ENCODE peak calls at places on chromosome 16, in seven cellular contexts. G, V, O, Y, X, E and Q are unnamed samples.

GRCh38 chr16:78703951-78704350 is 604.5 kb downstream of the WWOX start:
- DNase-seq in G (no peak), V (no peak), O (no peak), Y (no peak), X (no peak), E (no peak), Q (no peak)

GRCh38 chr16:2226245-2226793 is 2.9 kb downstream of the E4F1 start:
- DNase-seq in G (no peak), V (no peak), O (no peak), Y (no peak), X (no peak), E (no peak), Q (no peak)

GRCh38 chr16:23013484-23013883 is 135.8 kb downstream of the USP31 start:
- DNase-seq in G (no peak), V (no peak), O (no peak), Y (no peak), X (no peak), E (no peak), Q (no peak)

GRCh38 chr16:70563571-70563970 is 40.0 kb downstream of the SF3B3 start:
- DNase-seq in G (no peak), V (no peak), O (no peak), Y (no peak), X (no peak), E (no peak), Q (no peak)

GRCh38 chr16:2236362-2237075 is at the start of gene DNASE1L2:
- DNase-seq in G (no peak), V (peak; percentile 47), O (no peak), Y (no peak), X (no peak), E (no peak), Q (no peak)

GRCh38 chr16:55021595-55022475 is 91.2 kb downstream of the IRX5 start:
- DNase-seq in G (peak; percentile 5), V (peak; percentile 33), O (peak; percentile 74), Y (no peak), X (no peak), E (no peak), Q (no peak)

GRCh38 chr16:4353675-4354074 is 2.6 kb upstream of the PAM16 start:
- DNase-seq in G (no peak), V (no peak), O (no peak), Y (no peak), X (no peak), E (peak; percentile 5), Q (no peak)

GRCh38 chr16:52389045-52389444 is 157.9 kb downstream of the TOX3 start:
- DNase-seq in G (no peak), V (no peak), O (no peak), Y (no peak), X (no peak), E (no peak), Q (no peak)

GRCh38 chr16:31474173-31474714 is 2.3 kb downstream of the TGFB1I1 start:
- DNase-seq in G (no peak), V (peak; percentile 24), O (peak; percentile 90), Y (no peak), X (no peak), E (no peak), Q (no peak)

GRCh38 chr16:66247516-66248089 is 118.9 kb upstream of the CDH5 start:
- DNase-seq in G (no peak), V (no peak), O (peak; percentile 38), Y (no peak), X (no peak), E (no peak), Q (no peak)

GRCh38 chr16:10646228-10646580 is 48.5 kb downstream of the TEKT5 start:
- DNase-seq in G (no peak), V (no peak), O (no peak), Y (no peak), X (no peak), E (no peak), Q (no peak)

GRCh38 chr16:69567031-69567680 is 1.4 kb downstream of the NFAT5 start:
- DNase-seq in G (peak; percentile 49), V (no peak), O (peak; percentile 67), Y (peak; percentile 2), X (peak; percentile 9), E (no peak), Q (peak; percentile 45)

GRCh38 chr16:57800213-57801097 is 1.8 kb downstream of the KIFC3 start:
- DNase-seq in G (no peak), V (no peak), O (no peak), Y (no peak), X (no peak), E (no peak), Q (no peak)

GRCh38 chr16:66369055-66369592 is 2.6 kb downstream of the CDH5 start:
- DNase-seq in G (peak; percentile 10), V (no peak), O (no peak), Y (no peak), X (no peak), E (no peak), Q (no peak)

GRCh38 chr16:30609002-30609927 is 924 bp downstream of the ZNF689 start:
- DNase-seq in G (peak; percentile 52), V (peak; percentile 60), O (peak; percentile 44), Y (no peak), X (peak; percentile 37), E (peak; percentile 46), Q (peak; percentile 64)

GRCh38 chr16:56389554-56389953 is 35.8 kb downstream of the AMFR start:
- DNase-seq in G (no peak), V (no peak), O (peak; percentile 98), Y (no peak), X (no peak), E (no peak), Q (no peak)

GRCh38 chr16:46883353-46883689 is 841 bp upstream of the GPT2 start:
- DNase-seq in G (no peak), V (peak; percentile 44), O (no peak), Y (no peak), X (no peak), E (no peak), Q (no peak)

GRCh38 chr16:1290032-1290431 is 19.4 kb upstream of the UBE2I start:
- DNase-seq in G (no peak), V (no peak), O (no peak), Y (no peak), X (no peak), E (no peak), Q (no peak)

GRCh38 chr16:325375-326155 is 27.0 kb downstream of the AXIN1 start:
- DNase-seq in G (no peak), V (no peak), O (no peak), Y (no peak), X (no peak), E (no peak), Q (no peak)

GRCh38 chr16:10181196-10182162 is 749 bp downstream of the GRIN2A start:
- DNase-seq in G (peak; percentile 49), V (peak; percentile 27), O (peak; percentile 67), Y (no peak), X (peak; percentile 61), E (peak; percentile 21), Q (peak; percentile 88)

GRCh38 chr16:83725313-83725712 is 82.5 kb upstream of the HSBP1 start:
- DNase-seq in G (no peak), V (no peak), O (no peak), Y (no peak), X (no peak), E (no peak), Q (no peak)

GRCh38 chr16:76490240-76490639 is 213.0 kb downstream of the CNTNAP4 start:
- DNase-seq in G (no peak), V (no peak), O (no peak), Y (no peak), X (no peak), E (no peak), Q (no peak)

GRCh38 chr16:28924399-28924761 is 658 bp downstream of the RABEP2 start:
- DNase-seq in G (no peak), V (no peak), O (no peak), Y (no peak), X (no peak), E (no peak), Q (no peak)
- TF ChIP-seq CTCF in G (no peak), V (peak; percentile 17), O (no peak), Y (no peak), X (peak; percentile 35), E (no peak), Q (no peak)

GRCh38 chr16:88023786-88024185 is 72.6 kb downstream of the BANP start:
- DNase-seq in G (no peak), V (no peak), O (no peak), Y (no peak), X (no peak), E (no peak), Q (no peak)

GRCh38 chr16:88020513-88020885 is 69.3 kb downstream of the BANP start:
- DNase-seq in G (no peak), V (no peak), O (no peak), Y (no peak), X (no peak), E (no peak), Q (no peak)

GRCh38 chr16:88023366-88023765 is 72.1 kb downstream of the BANP start:
- DNase-seq in G (no peak), V (no peak), O (no peak), Y (no peak), X (no peak), E (no peak), Q (no peak)

GRCh38 chr16:88019847-88020512 is 68.7 kb downstream of the BANP start:
- DNase-seq in G (no peak), V (no peak), O (no peak), Y (no peak), X (no peak), E (no peak), Q (no peak)

DNA sequence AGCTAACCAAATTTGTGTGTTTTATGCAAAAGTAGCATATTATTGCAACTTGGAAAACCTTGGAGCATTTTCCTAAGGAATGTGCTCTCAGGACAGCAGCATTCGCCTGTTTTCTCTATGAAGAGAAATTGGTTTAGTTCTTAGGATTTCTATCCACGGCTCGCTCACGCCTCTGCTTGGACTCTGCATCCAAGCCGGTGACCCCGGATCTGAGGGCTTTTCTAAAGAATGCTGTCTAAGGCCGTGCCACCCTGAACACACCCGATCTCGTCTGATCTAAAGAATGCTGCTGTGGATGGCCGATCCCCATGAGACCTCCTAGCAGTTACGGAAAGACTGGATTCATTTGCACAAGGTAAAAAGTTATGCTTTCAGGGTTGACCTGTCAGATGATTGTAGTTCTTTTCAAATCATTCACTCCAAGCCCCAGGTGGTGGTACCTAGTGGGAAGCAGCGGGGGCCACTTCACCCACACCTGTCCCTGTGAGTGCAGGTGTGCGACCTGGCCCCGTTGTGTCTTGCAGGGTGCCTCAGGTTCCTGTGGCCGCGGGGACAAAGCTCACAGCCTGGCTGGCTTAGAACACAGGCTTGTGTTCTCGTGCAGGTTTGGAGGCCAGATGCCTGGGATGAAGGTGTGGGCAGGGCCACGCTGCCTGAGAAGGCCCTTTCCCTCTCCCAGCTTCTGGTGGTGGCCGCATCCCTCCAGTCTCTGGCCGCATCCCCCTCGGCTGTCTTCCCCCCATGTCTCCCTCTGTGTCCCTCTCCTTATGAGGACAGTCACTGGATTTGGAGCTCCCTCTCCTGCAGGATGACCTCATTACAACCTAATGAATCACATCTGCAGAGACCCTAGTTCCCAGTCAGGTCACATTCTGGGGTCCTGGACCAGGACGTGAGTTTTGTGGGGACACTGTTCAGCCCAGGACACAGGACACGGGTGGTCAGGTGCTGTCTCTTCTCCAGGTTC is 71.1 kb downstream of the BANP start:
- DNase-seq in G (no peak), V (no peak), O (no peak), Y (no peak), X (no peak), E (no peak), Q (no peak)
- TF ChIP-seq CTCF in G (no peak), V (no peak), O (no peak), Y (no peak), X (no peak), E (no peak), Q (no peak)

GRCh38 chr16:5415123-5415522 is 317.5 kb upstream of the EEF2KMT start:
- DNase-seq in G (no peak), V (no peak), O (no peak), Y (no peak), X (no peak), E (no peak), Q (no peak)
- TF ChIP-seq CTCF in G (no peak), V (no peak), O (no peak), Y (no peak), X (no peak), E (no peak), Q (no peak)

GRCh38 chr16:11915644-11916523 is at the start of gene GSPT1:
- DNase-seq in G (peak; percentile 100), V (peak; percentile 98), O (peak; percentile 99), Y (peak; percentile 99), X (peak; percentile 99), E (peak; percentile 99), Q (peak; percentile 96)
- TF ChIP-seq CTCF in G (peak; percentile 13), V (no peak), O (no peak), Y (no peak), X (peak; percentile 6), E (no peak), Q (peak; percentile 26)